ENCODE peak calls at places on chromosomes 12 and 14, in seven cellular contexts. M, B, W, L, P, Q and X are unnamed samples. For H3K79me1, the result is how much of the 10 kb centered on the place peaks cover.

GRCh38 chr12:24861751-24862575 is 86.9 kb downstream of the BCAT1 start:
- DNase-seq in M (no peak), B (peak), W (peak), L (no peak), P (no peak), Q (peak), X (peak)

GRCh38 chr14:91274796-91275195 is 30.3 kb upstream of the GPR68 start:
- DNase-seq in M (no peak), B (no peak), W (no peak), L (no peak), P (no peak), Q (no peak), X (no peak)

GRCh38 chr14:90495357-90496276 is 98.8 kb downstream of the CALM1 start:
- DNase-seq in M (peak), B (peak), W (peak), L (peak), P (peak), Q (peak), X (peak)

GRCh38 chr14:104821971-104822608 is 21.2 kb downstream of the ZBTB42 start:
- DNase-seq in M (no peak), B (no peak), W (no peak), L (no peak), P (no peak), Q (no peak), X (no peak)

GRCh38 chr12:43937947-43938346 is 102.1 kb downstream of the TMEM117 start:
- DNase-seq in M (no peak), B (peak), W (peak), L (no peak), P (peak), Q (peak), X (no peak)

GRCh38 chr14:101118746-101119610 is 215.5 kb upstream of the RTL1 start:
- DNase-seq in M (peak), B (no peak), W (no peak), L (no peak), P (no peak), Q (no peak), X (no peak)

GRCh38 chr12:71746983-71747611 is 7.6 kb upstream of the RAB21 start:
- DNase-seq in M (no peak), B (peak), W (peak), L (no peak), P (peak), Q (peak), X (peak)

GRCh38 chr12:122023339-122024131 is 1.9 kb downstream of the BCL7A start:
- DNase-seq in M (peak), B (peak), W (peak), L (no peak), P (peak), Q (no peak), X (peak)

GRCh38 chr12:108447168-108447840 is 67.8 kb upstream of the FICD start:
- DNase-seq in M (no peak), B (peak), W (peak), L (no peak), P (no peak), Q (no peak), X (peak)

GRCh38 chr14:33165144-33165925 is 226.7 kb downstream of the NPAS3 start:
- DNase-seq in M (no peak), B (peak), W (no peak), L (peak), P (no peak), Q (peak), X (peak)

GRCh38 chr14:85534435-85534834 is 4.5 kb downstream of the FLRT2 start:
- DNase-seq in M (no peak), B (no peak), W (peak), L (peak), P (peak), Q (no peak), X (peak)

GRCh38 chr14:35333797-35334743 is 41.9 kb downstream of the PSMA6 start:
- DNase-seq in M (peak), B (no peak), W (no peak), L (no peak), P (no peak), Q (no peak), X (no peak)

GRCh38 chr14:40452674-40453073 is 1020.4 kb upstream of the FBXO33 start:
- DNase-seq in M (no peak), B (no peak), W (no peak), L (no peak), P (no peak), Q (no peak), X (no peak)

GRCh38 chr12:79559591-79559990 is 131.2 kb downstream of the PAWR start:
- DNase-seq in M (no peak), B (no peak), W (peak), L (no peak), P (no peak), Q (peak), X (no peak)

GRCh38 chr14:92644166-92644565 is 104.3 kb downstream of the LGMN start:
- DNase-seq in M (no peak), B (no peak), W (peak), L (no peak), P (no peak), Q (peak), X (peak)

GRCh38 chr14:74545386-74545785 is 51.8 kb downstream of the ISCA2 start:
- DNase-seq in M (no peak), B (no peak), W (no peak), L (no peak), P (no peak), Q (no peak), X (no peak)

GRCh38 chr14:23621932-23622495 is 14.2 kb upstream of the DHRS2 start:
- DNase-seq in M (no peak), B (no peak), W (no peak), L (no peak), P (no peak), Q (no peak), X (no peak)

GRCh38 chr12:108650083-108650482 is 16.4 kb upstream of the SELPLG start:
- DNase-seq in M (no peak), B (no peak), W (no peak), L (no peak), P (no peak), Q (no peak), X (no peak)

GRCh38 chr12:45208604-45209487 is 7.0 kb upstream of the ANO6 start:
- DNase-seq in M (no peak), B (no peak), W (peak), L (no peak), P (no peak), Q (no peak), X (peak)

GRCh38 chr14:34688470-34689206 is 25.8 kb downstream of the CFL2 start:
- DNase-seq in M (no peak), B (no peak), W (no peak), L (no peak), P (no peak), Q (no peak), X (no peak)

GRCh38 chr14:92039073-92039719 is 663 bp downstream of the TRIP11 start:
- DNase-seq in M (peak), B (peak), W (peak), L (peak), P (peak), Q (peak), X (peak)

GRCh38 chr14:81589381-81590065 is 55.9 kb upstream of the SEL1L start:
- DNase-seq in M (no peak), B (no peak), W (no peak), L (no peak), P (no peak), Q (no peak), X (no peak)

GRCh38 chr12:130026608-130027176 is 122.9 kb upstream of the TMEM132D start:
- DNase-seq in M (peak), B (peak), W (no peak), L (no peak), P (peak), Q (peak), X (peak)

GRCh38 chr14:96176811-96177211 is 27.8 kb upstream of the BDKRB2 start:
- DNase-seq in M (no peak), B (no peak), W (peak), L (no peak), P (no peak), Q (no peak), X (no peak)

GRCh38 chr12:113174461-113175384 is 10.6 kb downstream of the DDX54 start:
- DNase-seq in M (peak), B (peak), W (peak), L (peak), P (peak), Q (peak), X (peak)

GRCh38 chr12:109125791-109126190 is 9.4 kb downstream of the ACACB start:
- DNase-seq in M (no peak), B (no peak), W (no peak), L (no peak), P (no peak), Q (no peak), X (no peak)

GRCh38 chr12:49888461-49889151 is 15.1 kb downstream of the FAIM2 start:
- DNase-seq in M (no peak), B (no peak), W (no peak), L (no peak), P (no peak), Q (no peak), X (no peak)

GRCh38 chr12:52865090-52865944 is 16.5 kb upstream of the KRT78 start:
- DNase-seq in M (peak), B (peak), W (peak), L (peak), P (peak), Q (peak), X (peak)
- H3K18ac ChIP-seq in M (no peak), B (no peak), W (no peak), L (no peak), P (no peak), Q (no peak), X (no peak)

GRCh38 chr12:41289461-41289860 is 101.3 kb downstream of the PDZRN4 start:
- DNase-seq in M (no peak), B (no peak), W (no peak), L (no peak), P (no peak), Q (no peak), X (no peak)

GRCh38 chr12:41286426-41286825 is 98.3 kb downstream of the PDZRN4 start:
- DNase-seq in M (no peak), B (no peak), W (no peak), L (no peak), P (no peak), Q (no peak), X (peak)

GRCh38 chr12:41293011-41293410 is 104.9 kb downstream of the PDZRN4 start:
- DNase-seq in M (no peak), B (no peak), W (no peak), L (no peak), P (no peak), Q (peak), X (no peak)

GRCh38 chr12:41288188-41288811 is 100.2 kb downstream of the PDZRN4 start:
- DNase-seq in M (no peak), B (no peak), W (no peak), L (no peak), P (no peak), Q (no peak), X (no peak)

GRCh38 chr12:41287500-41287899 is 99.4 kb downstream of the PDZRN4 start:
- DNase-seq in M (no peak), B (no peak), W (no peak), L (no peak), P (no peak), Q (no peak), X (no peak)
- H3K79me1 ChIP-seq in M (under half), B (under half), W (under half), L (under half), P (under half), Q (under half), X (under half)

GRCh38 chr14:68713782-68714181 is 79.1 kb downstream of the ZFP36L1 start:
- DNase-seq in M (no peak), B (no peak), W (no peak), L (no peak), P (no peak), Q (peak), X (no peak)
- H3K18ac ChIP-seq in M (no peak), B (no peak), W (no peak), L (no peak), P (no peak), Q (no peak), X (no peak)

GRCh38 chr12:65192963-65193516 is 23.7 kb downstream of the LEMD3 start:
- DNase-seq in M (no peak), B (no peak), W (peak), L (no peak), P (no peak), Q (no peak), X (no peak)
- H3K79me1 ChIP-seq in M (under half), B (under half), W (half or more), L (under half), P (under half), Q (under half), X (under half)

DNA sequence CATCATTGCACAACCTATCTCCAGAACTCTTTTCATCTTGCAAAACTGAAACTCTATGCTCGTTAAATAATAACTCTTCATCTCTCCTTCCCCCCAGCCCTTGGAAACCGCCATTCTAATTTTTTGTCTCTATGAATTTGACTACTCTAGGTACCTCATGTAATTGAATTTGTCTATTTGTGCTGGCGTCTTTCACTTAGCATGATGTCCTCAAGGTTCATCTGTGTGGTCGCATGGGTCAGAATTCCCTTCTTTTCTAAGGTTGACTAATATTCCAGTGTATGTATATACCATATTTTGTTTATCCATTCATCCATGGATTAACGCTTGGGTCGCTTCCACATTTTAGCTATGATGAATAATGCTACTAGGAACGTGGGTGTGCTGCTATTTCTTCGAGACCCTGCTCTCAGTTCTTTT is 80.1 kb downstream of the PLXNC1 start:
- DNase-seq in M (no peak), B (no peak), W (no peak), L (no peak), P (no peak), Q (no peak), X (no peak)
- H3K18ac ChIP-seq in M (no peak), B (no peak), W (no peak), L (no peak), P (no peak), Q (no peak), X (no peak)

GRCh38 chr12:120106151-120106550 is 10.4 kb downstream of the RAB35 start:
- DNase-seq in M (no peak), B (no peak), W (no peak), L (no peak), P (no peak), Q (no peak), X (no peak)
- H3K79me1 ChIP-seq in M (under half), B (under half), W (half or more), L (under half), P (under half), Q (under half), X (under half)

GRCh38 chr12:19999793-20000138 is 368.6 kb upstream of the PDE3A start:
- DNase-seq in M (no peak), B (no peak), W (no peak), L (no peak), P (no peak), Q (no peak), X (no peak)
- H3K18ac ChIP-seq in M (no peak), B (no peak), W (no peak), L (no peak), P (no peak), Q (no peak), X (no peak)